ENCODE peak calls at places on chromosome 2, in eight cellular contexts. K is tibial artery, P is choroid plexus epithelial cell, A is AG10803, U is psoas muscle, Y is sigmoid colon, X is uterus, D is spleen. Q is an unnamed sample.

GRCh38 chr2:170823800-170824153 is 7.1 kb downstream of the GAD1 start:
- DNase-seq in X (no peak), K (no peak), D (no peak), P (no peak), U (no peak), A (no peak), Y (no peak), Q (no peak)

GRCh38 chr2:109399061-109399460 is 214.7 kb downstream of the SEPTIN10 start:
- DNase-seq in X (no peak), P (no peak), Y (no peak), U (no peak), A (no peak), K (no peak), D (no peak), Q (no peak)

GRCh38 chr2:222878877-222879601 is 18.2 kb downstream of the ACSL3 start:
- DNase-seq in D (no peak), U (no peak), Y (no peak), P (peak), X (no peak), K (no peak), A (peak), Q (peak)

GRCh38 chr2:11753886-11754704 is 7.7 kb downstream of the LPIN1 start:
- DNase-seq in A (peak), Y (no peak), X (peak), U (no peak), D (peak), P (peak), K (no peak), Q (peak)

GRCh38 chr2:191006297-191006696 is 7.7 kb downstream of the STAT1 start:
- DNase-seq in Y (no peak), U (no peak), P (no peak), D (no peak), X (no peak), A (no peak), K (no peak), Q (no peak)

GRCh38 chr2:216810399-216811160 is 49.3 kb downstream of the TNP1 start:
- DNase-seq in K (peak), Y (no peak), U (peak), P (no peak), A (no peak), D (no peak), X (no peak), Q (no peak)

GRCh38 chr2:64090264-64090663 is 54.0 kb downstream of the PELI1 start:
- DNase-seq in Y (no peak), K (no peak), U (no peak), X (no peak), D (no peak), P (no peak), A (no peak), Q (no peak)

GRCh38 chr2:123073956-123074355 is 951.1 kb upstream of the CNTNAP5 start:
- DNase-seq in P (peak), U (no peak), X (no peak), A (no peak), Y (no peak), K (no peak), D (no peak), Q (no peak)

GRCh38 chr2:144364988-144365738 is 154.8 kb downstream of the ZEB2 start:
- DNase-seq in P (peak), U (no peak), D (no peak), X (no peak), K (no peak), Y (no peak), A (peak), Q (no peak)

GRCh38 chr2:98805412-98806265 is 74.7 kb upstream of the MGAT4A start:
- DNase-seq in A (peak), Y (no peak), P (peak), D (no peak), K (peak), U (no peak), X (no peak), Q (peak)

GRCh38 chr2:105376789-105377231 is 22.0 kb downstream of the FHL2 start:
- DNase-seq in X (no peak), P (peak), D (no peak), U (no peak), A (peak), K (no peak), Y (no peak), Q (peak)

GRCh38 chr2:193980599-193980998 is 1676.4 kb upstream of the SLC39A10 start:
- DNase-seq in P (no peak), U (no peak), Y (no peak), K (no peak), A (no peak), X (no peak), D (no peak), Q (no peak)

GRCh38 chr2:189014426-189015138 is 40.4 kb downstream of the COL3A1 start:
- DNase-seq in K (no peak), P (peak), Y (no peak), A (peak), X (no peak), U (no peak), D (no peak), Q (peak)

GRCh38 chr2:14554829-14555580 is 77.5 kb upstream of the LRATD1 start:
- DNase-seq in X (no peak), P (no peak), Y (no peak), K (no peak), U (no peak), A (no peak), D (no peak), Q (no peak)

GRCh38 chr2:47133046-47133445 is 22.1 kb downstream of the STPG4 start:
- DNase-seq in D (no peak), U (no peak), P (no peak), A (no peak), Y (no peak), X (no peak), K (no peak), Q (no peak)

GRCh38 chr2:133937669-133938068 is 316.2 kb upstream of the MGAT5 start:
- DNase-seq in P (peak), U (no peak), K (no peak), D (no peak), Y (no peak), A (no peak), X (no peak), Q (peak)

GRCh38 chr2:66854304-66854703 is 419.4 kb downstream of the MEIS1 start:
- DNase-seq in K (no peak), X (peak), Y (no peak), P (peak), D (no peak), U (no peak), A (no peak), Q (no peak)

GRCh38 chr2:19119326-19120001 is 239.0 kb downstream of the OSR1 start:
- DNase-seq in K (no peak), X (no peak), P (no peak), Y (no peak), D (no peak), A (no peak), U (no peak), Q (no peak)

GRCh38 chr2:8216397-8216796 is 465.5 kb upstream of the ID2 start:
- DNase-seq in A (peak), D (no peak), X (peak), K (no peak), Y (no peak), U (no peak), P (no peak), Q (peak)

GRCh38 chr2:8217366-8218125 is 464.3 kb upstream of the ID2 start:
- DNase-seq in X (no peak), K (no peak), U (no peak), P (no peak), A (peak), Y (no peak), D (no peak), Q (no peak)

GRCh38 chr2:8219096-8219495 is 462.8 kb upstream of the ID2 start:
- DNase-seq in X (no peak), U (no peak), P (no peak), Y (no peak), K (no peak), A (no peak), D (no peak), Q (no peak)

GRCh38 chr2:8222979-8223730 is 458.7 kb upstream of the ID2 start:
- DNase-seq in D (no peak), A (no peak), X (no peak), U (no peak), P (no peak), K (no peak), Y (no peak), Q (no peak)

GRCh38 chr2:8219631-8220393 is 462.0 kb upstream of the ID2 start:
- DNase-seq in X (no peak), Y (peak), K (peak), U (peak), P (no peak), A (no peak), D (no peak), Q (no peak)
- TF ChIP-seq CTCF in X (no peak), Y (peak), K (peak), U (no peak), P (no peak), A (no peak), D (no peak), Q (no peak)

DNA sequence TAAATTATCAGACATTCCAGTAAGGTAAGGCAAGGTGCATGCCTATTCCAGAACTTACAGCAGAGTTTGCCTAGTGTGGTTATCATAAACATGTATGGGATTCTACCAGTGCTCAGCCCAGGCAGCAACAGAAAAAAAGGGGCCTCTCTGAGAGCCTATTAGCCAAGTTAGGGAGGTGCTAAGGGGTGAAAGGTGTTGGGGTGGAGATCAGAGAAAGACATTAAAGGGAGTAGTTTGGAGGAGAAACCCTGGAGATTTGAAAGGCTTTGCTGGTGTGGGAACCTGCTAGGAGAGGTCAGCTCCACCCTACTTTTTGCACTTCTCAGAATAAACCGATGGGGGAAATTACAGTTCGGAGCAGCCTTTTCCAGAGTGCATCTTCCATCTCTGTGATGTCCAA is 2.9 kb downstream of the ARPC2 start:
- DNase-seq in Y (no peak), D (no peak), P (no peak), K (no peak), U (no peak), X (no peak), A (no peak), Q (no peak)
- H3K4me3 ChIP-seq in Y (peak), D (peak), P (no peak), K (peak), U (peak), X (no peak), A (peak), Q (no peak)

GRCh38 chr2:237348281-237348865 is 65.6 kb downstream of the COL6A3 start:
- DNase-seq in U (no peak), D (no peak), A (no peak), K (no peak), P (no peak), X (no peak), Y (no peak), Q (no peak)
- TF ChIP-seq CTCF in U (no peak), D (no peak), A (no peak), K (no peak), P (no peak), X (no peak), Y (no peak), Q (no peak)

GRCh38 chr2:69767034-69767433 is 25.1 kb downstream of the ANXA4 start:
- DNase-seq in X (no peak), A (peak), P (peak), U (no peak), Y (no peak), D (no peak), K (no peak), Q (peak)
- H3K4me3 ChIP-seq in X (no peak), A (no peak), P (no peak), U (no peak), Y (no peak), D (no peak), K (no peak), Q (no peak)

DNA sequence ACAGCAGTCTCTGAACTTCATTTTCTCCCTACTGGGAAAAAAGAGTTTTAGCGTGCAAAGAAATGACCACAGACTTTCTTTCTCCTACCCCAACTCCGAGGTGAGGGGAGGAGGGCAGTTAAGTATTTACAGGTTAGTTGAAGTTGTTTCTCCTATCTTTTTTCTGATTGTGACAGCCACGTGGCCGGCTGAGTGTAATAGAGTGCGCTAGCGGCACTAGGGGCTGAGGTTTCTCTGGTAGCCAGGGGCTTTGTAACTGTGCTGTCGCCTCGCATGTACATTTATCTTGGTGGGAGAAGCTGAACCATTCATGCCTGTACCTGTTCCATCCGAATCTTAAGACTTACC is 214.1 kb upstream of the STON1 start:
- DNase-seq in D (peak), P (no peak), Y (no peak), U (no peak), A (no peak), X (no peak), K (no peak), Q (no peak)
- TF ChIP-seq CTCF in D (no peak), P (peak), Y (no peak), U (no peak), A (no peak), X (no peak), K (no peak), Q (no peak)